ENCODE peak calls at places on chromosomes 12 and 14, in seven cellular contexts. O is HT1080; J is activated T-helper 1 cell treated with Interleukin-2 at 50 U/mL for 16 hours; W is activated CD4-positive, alpha-beta T cell treated with anti-CD3 and anti-CD28 coated beads, Interleukin-2, amount 10 ng/mL, durations not matched to agents 7 days and 5 days; X is H54; B is NCI-H1092; S is uterus. F is an unnamed sample.

GRCh38 chr12:4742421-4742970 is 22.3 kb downstream of the GALNT8 start:
- DNase-seq in O (no peak), J (no peak), W (no peak), X (no peak), B (no peak), S (no peak), F (peak)

GRCh38 chr12:68970951-68971350 is 38.0 kb upstream of the CPM start:
- DNase-seq in O (no peak), J (no peak), W (no peak), X (no peak), B (no peak), S (no peak), F (no peak)

GRCh38 chr14:99807413-99808132 is 14.4 kb downstream of the EML1 start:
- DNase-seq in O (peak), J (no peak), W (no peak), X (no peak), B (no peak), S (peak), F (peak)

GRCh38 chr12:4178424-4179184 is 95.0 kb upstream of the CCND2 start:
- DNase-seq in O (no peak), J (no peak), W (no peak), X (no peak), B (no peak), S (no peak), F (no peak)

GRCh38 chr14:55366271-55366670 is 45.4 kb downstream of the ATG14 start:
- DNase-seq in O (no peak), J (no peak), W (no peak), X (no peak), B (no peak), S (no peak), F (no peak)

GRCh38 chr14:98957211-98958047 is 314.6 kb downstream of the BCL11B start:
- DNase-seq in O (peak), J (no peak), W (no peak), X (no peak), B (no peak), S (peak), F (no peak)

GRCh38 chr12:11581179-11581755 is 68.2 kb upstream of the ETV6 start:
- DNase-seq in O (peak), J (peak), W (peak), X (peak), B (peak), S (peak), F (peak)

GRCh38 chr14:57502581-57503254 is 9.1 kb upstream of the CCDC198 start:
- DNase-seq in O (no peak), J (no peak), W (no peak), X (no peak), B (no peak), S (no peak), F (peak)

GRCh38 chr12:92740421-92740820 is 37.6 kb downstream of the PLEKHG7 start:
- DNase-seq in O (no peak), J (no peak), W (no peak), X (no peak), B (no peak), S (no peak), F (no peak)

GRCh38 chr14:22296722-22297121 is 292.3 kb downstream of the DAD1 start:
- DNase-seq in O (peak), J (no peak), W (no peak), X (no peak), B (no peak), S (no peak), F (no peak)

GRCh38 chr12:53004178-53004577 is 2.1 kb upstream of the EIF4B start:
- DNase-seq in O (peak), J (no peak), W (no peak), X (no peak), B (no peak), S (no peak), F (peak)

GRCh38 chr14:73937012-73937411 is 12.9 kb downstream of the FAM161B start:
- DNase-seq in O (no peak), J (no peak), W (no peak), X (no peak), B (no peak), S (no peak), F (no peak)

GRCh38 chr12:54631988-54632728 is 2.5 kb downstream of the LACRT start:
- DNase-seq in O (no peak), J (no peak), W (no peak), X (no peak), B (no peak), S (no peak), F (peak)

GRCh38 chr14:22807432-22808087 is 7.7 kb downstream of the SLC7A7 start:
- DNase-seq in O (no peak), J (no peak), W (no peak), X (no peak), B (no peak), S (no peak), F (no peak)

GRCh38 chr12:96343347-96343954 is 56.8 kb downstream of the CDK17 start:
- DNase-seq in O (no peak), J (no peak), W (peak), X (no peak), B (no peak), S (no peak), F (no peak)

GRCh38 chr12:101010881-101011280 is 199.2 kb downstream of the SLC5A8 start:
- DNase-seq in O (no peak), J (no peak), W (no peak), X (no peak), B (no peak), S (no peak), F (no peak)

GRCh38 chr12:57730336-57731067 is 8.0 kb downstream of the AGAP2 start:
- DNase-seq in O (no peak), J (no peak), W (no peak), X (no peak), B (no peak), S (no peak), F (no peak)

GRCh38 chr12:115313929-115314328 is 630.0 kb upstream of the TBX3 start:
- DNase-seq in O (peak), J (no peak), W (no peak), X (peak), B (no peak), S (no peak), F (no peak)

GRCh38 chr14:90755661-90756304 is 60.4 kb downstream of the TTC7B start:
- DNase-seq in O (peak), J (no peak), W (no peak), X (no peak), B (no peak), S (no peak), F (no peak)

GRCh38 chr14:25007832-25008231 is 42.1 kb downstream of the STXBP6 start:
- DNase-seq in O (no peak), J (no peak), W (no peak), X (no peak), B (no peak), S (peak), F (no peak)

GRCh38 chr12:61870658-61871559 is 389.3 kb upstream of the USP15 start:
- DNase-seq in O (peak), J (no peak), W (peak), X (no peak), B (no peak), S (no peak), F (no peak)

GRCh38 chr12:68932701-68933563 is at the start of gene CPM:
- DNase-seq in O (no peak), J (peak), W (peak), X (no peak), B (peak), S (peak), F (peak)

GRCh38 chr12:56222531-56222895 is 791 bp upstream of the RNF41 start:
- DNase-seq in O (no peak), J (no peak), W (no peak), X (no peak), B (no peak), S (no peak), F (no peak)

GRCh38 chr14:100888789-100889315 is 14.7 kb downstream of the RTL1 start:
- DNase-seq in O (no peak), J (no peak), W (no peak), X (no peak), B (no peak), S (peak), F (no peak)

GRCh38 chr14:94345344-94346072 is 22.4 kb upstream of the SERPINA6 start:
- DNase-seq in O (peak), J (no peak), W (no peak), X (peak), B (no peak), S (no peak), F (no peak)